ENCODE peak calls at places on chromosomes 4 and X, in ten cellular contexts. P is upper lobe of left lung, G is neural progenitor cell, D is HCT116, H is MM.1S, W is IMR-90, B is astrocyte, S is thoracic aorta, Q is pancreas, F is A673. M is an unnamed sample. For H3K36me3, the result is how much of the 10 kb centered on the place peaks cover.

GRCh38 chr4:85409251-85409650 is 65.7 kb upstream of the ARHGAP24 start:
- DNase-seq in P (no peak), G (no peak), D (no peak), H (no peak), W (no peak), B (peak), S (no peak), Q (no peak), F (no peak), M (no peak)

GRCh38 chr4:2793920-2794706 is 1.2 kb downstream of the SH3BP2 start:
- DNase-seq in P (peak), G (peak), D (no peak), H (no peak), W (no peak), B (no peak), S (no peak), Q (peak), F (no peak), M (peak)

GRCh38 chr4:71241467-71242401 is 97.1 kb upstream of the SLC4A4 start:
- DNase-seq in P (peak), G (no peak), D (no peak), H (no peak), W (peak), B (no peak), S (no peak), Q (no peak), F (no peak), M (no peak)

GRCh38 chr4:123107444-123108252 is 185.3 kb upstream of the NUDT6 start:
- DNase-seq in P (no peak), G (no peak), D (no peak), H (no peak), W (no peak), B (no peak), S (no peak), Q (no peak), F (no peak), M (no peak)

GRCh38 chr4:8229341-8229975 is 30.4 kb downstream of the SH3TC1 start:
- DNase-seq in P (no peak), G (no peak), D (no peak), H (no peak), W (no peak), B (no peak), S (no peak), Q (peak), F (no peak), M (no peak)

GRCh38 chr4:137968956-137969709 is 273.0 kb downstream of the SLC7A11 start:
- DNase-seq in P (no peak), G (no peak), D (no peak), H (no peak), W (peak), B (peak), S (no peak), Q (no peak), F (no peak), M (no peak)

GRCh38 chr4:118396881-118397666 is 44.3 kb upstream of the PRSS12 start:
- DNase-seq in P (no peak), G (no peak), D (no peak), H (no peak), W (peak), B (no peak), S (no peak), Q (no peak), F (no peak), M (no peak)

GRCh38 chr4:110055014-110055768 is 142.5 kb downstream of the EGF start:
- DNase-seq in P (no peak), G (peak), D (no peak), H (peak), W (peak), B (no peak), S (no peak), Q (no peak), F (peak), M (peak)

GRCh38 chr4:101355767-101356702 is 8.7 kb upstream of the PPP3CA start:
- DNase-seq in P (no peak), G (no peak), D (peak), H (no peak), W (peak), B (peak), S (no peak), Q (no peak), F (no peak), M (no peak)

GRCh38 chr4:47531241-47531953 is 46.3 kb downstream of the ATP10D start:
- DNase-seq in P (peak), G (peak), D (no peak), H (peak), W (peak), B (peak), S (no peak), Q (no peak), F (no peak), M (peak)

GRCh38 chr4:74733760-74734159 is 60.6 kb downstream of the BTC start:
- DNase-seq in P (no peak), G (no peak), D (no peak), H (no peak), W (no peak), B (no peak), S (no peak), Q (no peak), F (no peak), M (no peak)

GRCh38 chr4:83074086-83074704 is 39.2 kb downstream of the COPS4 start:
- DNase-seq in P (no peak), G (peak), D (peak), H (peak), W (peak), B (peak), S (no peak), Q (no peak), F (peak), M (peak)

GRCh38 chr4:124696182-124696581 is 16.4 kb downstream of the ANKRD50 start:
- DNase-seq in P (no peak), G (no peak), D (no peak), H (no peak), W (no peak), B (no peak), S (no peak), Q (no peak), F (no peak), M (no peak)

GRCh38 chr4:6257243-6258025 is 12.2 kb upstream of the WFS1 start:
- DNase-seq in P (no peak), G (peak), D (no peak), H (no peak), W (no peak), B (peak), S (no peak), Q (no peak), F (no peak), M (no peak)

GRCh38 chrX:107601759-107602158 is 26.6 kb upstream of the PRPS1 start:
- DNase-seq in P (no peak), G (no peak), D (no peak), H (no peak), W (no peak), B (no peak), S (no peak), Q (no peak), F (no peak), M (no peak)

GRCh38 chr4:100836929-100837328 is 319.1 kb upstream of the EMCN start:
- DNase-seq in P (no peak), G (no peak), D (no peak), H (no peak), W (no peak), B (no peak), S (no peak), Q (no peak), F (no peak), M (no peak)

GRCh38 chr4:75735525-75735924 is 11.1 kb downstream of the USO1 start:
- DNase-seq in P (no peak), G (no peak), D (no peak), H (no peak), W (no peak), B (no peak), S (no peak), Q (no peak), F (no peak), M (no peak)

GRCh38 chr4:126614456-126614855 is 1018.3 kb upstream of the INTU start:
- DNase-seq in P (no peak), G (no peak), D (no peak), H (no peak), W (no peak), B (no peak), S (no peak), Q (no peak), F (peak), M (no peak)

GRCh38 chr4:168585168-168586091 is 88.6 kb downstream of the PALLD start:
- DNase-seq in P (peak), G (peak), D (peak), H (no peak), W (peak), B (peak), S (peak), Q (peak), F (peak), M (no peak)

GRCh38 chr4:7365472-7366179 is 69.1 kb downstream of the PSAPL1 start:
- DNase-seq in P (no peak), G (no peak), D (no peak), H (no peak), W (no peak), B (no peak), S (no peak), Q (no peak), F (no peak), M (no peak)

GRCh38 chrX:43357741-43358140 is 298.4 kb upstream of the MAOA start:
- DNase-seq in P (no peak), G (no peak), D (no peak), H (no peak), W (no peak), B (no peak), S (no peak), Q (no peak), F (no peak), M (no peak)

GRCh38 chrX:45749375-45749774 is 548.7 kb upstream of the DIPK2B start:
- DNase-seq in P (no peak), G (no peak), D (no peak), H (no peak), W (no peak), B (no peak), S (no peak), Q (no peak), F (peak), M (no peak)

GRCh38 chr4:91147067-91147466 is 1019.9 kb downstream of the CCSER1 start:
- DNase-seq in P (no peak), G (no peak), D (no peak), H (no peak), W (no peak), B (no peak), S (no peak), Q (no peak), F (no peak), M (no peak)

GRCh38 chrX:48702032-48702431 is 5.5 kb downstream of the SUV39H1 start:
- DNase-seq in P (no peak), G (no peak), D (no peak), H (no peak), W (no peak), B (no peak), S (no peak), Q (no peak), F (no peak), M (no peak)

GRCh38 chrX:48700246-48700645 is 3.7 kb downstream of the SUV39H1 start:
- DNase-seq in P (no peak), G (no peak), D (no peak), H (no peak), W (no peak), B (no peak), S (no peak), Q (no peak), F (no peak), M (no peak)

GRCh38 chrX:48703228-48703627 is 6.7 kb downstream of the SUV39H1 start:
- DNase-seq in P (no peak), G (no peak), D (no peak), H (no peak), W (no peak), B (no peak), S (no peak), Q (no peak), F (no peak), M (no peak)

GRCh38 chrX:48702716-48703115 is 6.2 kb downstream of the SUV39H1 start:
- DNase-seq in P (no peak), G (no peak), D (no peak), H (no peak), W (no peak), B (no peak), S (no peak), Q (no peak), F (no peak), M (no peak)

GRCh38 chrX:48700951-48701653 is 4.6 kb downstream of the SUV39H1 start:
- DNase-seq in P (no peak), G (no peak), D (no peak), H (no peak), W (peak), B (peak), S (no peak), Q (no peak), F (no peak), M (no peak)
- H3K36me3 ChIP-seq in P (under half), G (under half), D (under half), H (under half), W (under half), B (under half), S (under half), Q (under half), F (under half), M (under half)

GRCh38 chr4:184803884-184804283 is 21.9 kb downstream of the ACSL1 start:
- DNase-seq in P (peak), G (no peak), D (no peak), H (no peak), W (no peak), B (no peak), S (no peak), Q (no peak), F (no peak), M (no peak)

GRCh38 chr4:184803133-184803532 is 22.6 kb downstream of the ACSL1 start:
- DNase-seq in P (peak), G (no peak), D (no peak), H (no peak), W (no peak), B (no peak), S (no peak), Q (no peak), F (no peak), M (no peak)

GRCh38 chr4:184805462-184806245 is 20.1 kb downstream of the ACSL1 start:
- DNase-seq in P (peak), G (no peak), D (no peak), H (no peak), W (no peak), B (no peak), S (no peak), Q (peak), F (no peak), M (peak)

GRCh38 chr4:184806246-184806550 is 19.6 kb downstream of the ACSL1 start:
- DNase-seq in P (peak), G (no peak), D (no peak), H (no peak), W (no peak), B (no peak), S (no peak), Q (no peak), F (no peak), M (no peak)

GRCh38 chr4:184804621-184805020 is 21.1 kb downstream of the ACSL1 start:
- DNase-seq in P (no peak), G (no peak), D (no peak), H (no peak), W (no peak), B (no peak), S (no peak), Q (no peak), F (no peak), M (no peak)
- H3K4me3 ChIP-seq in P (peak), G (no peak), D (no peak), H (no peak), W (no peak), B (no peak), S (no peak), Q (no peak), F (no peak), M (no peak)

GRCh38 chr4:185592845-185593488 is 57.7 kb upstream of the PDLIM3 start:
- DNase-seq in P (no peak), G (no peak), D (no peak), H (peak), W (no peak), B (no peak), S (no peak), Q (no peak), F (no peak), M (peak)
- TF ChIP-seq CTCF in P (no peak), G (no peak), D (no peak), H (peak), W (peak), B (no peak), S (no peak), Q (no peak), F (no peak), M (no peak)

GRCh38 chr4:763922-764321 is 58.3 kb downstream of the PCGF3 start:
- DNase-seq in P (no peak), G (no peak), D (no peak), H (no peak), W (no peak), B (no peak), S (no peak), Q (peak), F (no peak), M (no peak)

GRCh38 chr4:766152-766515 is 59.8 kb downstream of the CPLX1 start:
- DNase-seq in P (no peak), G (no peak), D (no peak), H (no peak), W (peak), B (peak), S (no peak), Q (peak), F (peak), M (no peak)

GRCh38 chr4:762211-763190 is 56.9 kb downstream of the PCGF3 start:
- DNase-seq in P (no peak), G (no peak), D (no peak), H (no peak), W (no peak), B (peak), S (no peak), Q (peak), F (peak), M (no peak)

GRCh38 chr4:763191-763810 is 57.7 kb downstream of the PCGF3 start:
- DNase-seq in P (no peak), G (no peak), D (no peak), H (no peak), W (no peak), B (no peak), S (no peak), Q (peak), F (no peak), M (no peak)

DNA sequence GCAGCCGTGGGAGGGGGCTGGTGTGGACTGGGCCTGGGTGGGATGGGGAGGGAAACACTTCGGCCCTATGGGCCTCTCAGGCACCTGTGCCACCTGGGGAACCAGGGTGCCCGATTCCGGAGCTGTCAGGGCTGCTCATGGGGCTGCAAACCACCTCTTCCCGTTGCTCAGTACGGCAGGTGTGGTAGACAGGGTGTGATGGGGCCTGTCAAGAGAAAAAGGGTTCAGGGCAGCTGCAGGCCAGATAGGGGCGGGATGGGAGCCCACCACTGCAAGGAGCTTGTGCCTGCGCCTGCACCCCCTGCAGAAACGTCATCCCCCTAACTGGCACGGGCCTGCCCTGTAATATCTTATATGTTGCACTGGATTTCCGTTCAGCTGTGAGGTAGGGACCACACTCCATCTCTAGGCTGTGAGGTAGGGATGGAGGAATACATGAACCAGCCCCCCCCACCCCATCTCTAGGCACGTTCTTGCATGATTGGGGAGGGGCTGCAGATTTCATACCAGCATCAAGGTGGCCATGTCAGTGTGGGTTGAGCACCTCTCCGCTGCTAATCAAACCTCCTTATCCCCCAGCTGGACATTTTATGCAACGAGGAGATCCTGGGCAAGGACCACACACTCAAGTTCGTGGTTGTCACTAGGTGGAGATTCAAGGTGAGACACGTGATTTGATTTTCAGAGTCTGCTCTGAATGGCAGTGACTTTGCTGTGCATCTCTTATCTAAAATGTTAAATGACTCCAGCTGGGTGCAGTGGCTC is 59.0 kb downstream of the PCGF3 start:
- DNase-seq in P (no peak), G (no peak), D (no peak), H (no peak), W (no peak), B (no peak), S (no peak), Q (peak), F (no peak), M (no peak)
- H3K36me3 ChIP-seq in P (half or more), G (under half), D (under half), H (under half), W (half or more), B (under half), S (half or more), Q (under half), F (half or more), M (under half)

DNA sequence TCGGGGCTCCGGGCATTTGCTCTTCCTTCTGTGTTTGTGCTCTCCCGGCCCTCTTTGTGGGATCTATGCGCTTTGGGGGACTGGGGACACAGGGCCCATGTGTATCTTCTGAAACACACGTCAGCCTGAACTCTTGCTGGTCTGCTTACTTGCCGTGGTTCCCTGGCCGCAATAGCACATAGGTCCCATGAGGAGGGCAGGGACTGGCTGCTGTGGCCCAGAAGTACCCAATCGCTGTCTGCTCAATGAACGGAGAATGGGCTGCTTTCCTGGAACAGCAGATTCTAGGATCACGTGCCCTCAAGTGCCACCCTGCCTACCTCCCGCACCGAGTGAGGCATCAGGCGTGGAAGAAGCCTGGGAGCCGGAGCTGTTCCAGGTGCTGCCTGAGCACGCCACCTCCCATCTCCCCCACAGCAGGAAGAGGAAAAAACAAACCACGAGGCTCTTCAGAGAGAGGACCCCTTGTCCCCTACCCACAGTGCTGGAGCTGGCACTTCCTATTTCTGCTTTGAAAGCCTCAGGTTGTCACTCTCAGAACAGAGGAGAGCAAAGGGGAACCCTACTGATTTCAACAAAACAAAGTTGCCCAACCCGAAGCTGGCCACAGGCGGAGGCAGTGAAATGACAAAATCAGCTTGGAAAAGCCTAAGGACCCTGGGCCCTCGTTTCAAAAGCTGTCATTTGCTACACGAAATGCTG is 3.8 kb downstream of the G6PD start:
- DNase-seq in P (peak), G (no peak), D (no peak), H (no peak), W (no peak), B (no peak), S (no peak), Q (no peak), F (no peak), M (no peak)
- H3K4me3 ChIP-seq in P (peak), G (no peak), D (no peak), H (no peak), W (no peak), B (no peak), S (peak), Q (no peak), F (no peak), M (no peak)

DNA sequence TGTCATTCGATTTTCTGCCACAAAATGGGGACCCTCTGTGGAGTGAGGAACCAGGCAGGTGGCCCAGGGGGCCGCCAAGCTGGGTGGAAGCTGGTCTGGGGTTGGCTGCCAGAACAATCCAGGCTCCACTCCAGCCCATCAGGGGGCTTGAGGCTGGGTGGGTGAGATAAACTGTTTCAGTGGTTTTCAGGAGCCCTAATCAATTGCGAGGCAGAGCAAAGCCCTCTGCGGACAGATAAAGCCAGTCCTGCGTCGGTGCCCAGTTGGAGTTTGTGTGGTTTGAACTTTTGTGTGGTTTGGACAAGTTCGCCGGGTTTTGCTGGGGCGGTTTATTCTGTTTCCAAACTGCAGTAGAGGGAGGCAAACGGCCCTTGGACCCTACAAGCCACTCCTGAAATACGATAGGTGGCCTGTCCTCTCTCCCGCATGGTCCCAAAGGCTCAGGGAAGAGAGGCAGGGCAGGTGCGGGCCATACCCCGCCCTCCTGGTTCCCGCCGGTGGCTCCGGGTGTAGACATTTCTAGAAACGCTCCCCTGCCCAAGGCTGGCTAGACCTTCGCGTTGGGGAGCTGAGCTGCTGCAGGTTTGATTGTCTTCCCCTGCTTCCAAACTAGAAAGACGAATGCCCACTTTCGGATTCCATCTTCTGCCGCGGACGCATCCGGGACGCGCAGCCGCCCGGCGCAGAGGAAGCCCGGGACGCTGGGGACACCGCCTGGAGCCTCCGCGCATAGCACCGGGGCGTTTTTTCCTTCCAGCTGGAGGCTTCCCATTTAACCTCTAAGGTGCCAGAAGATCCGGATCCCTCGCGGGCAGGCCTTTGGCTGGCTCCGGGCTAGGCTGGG is 169.0 kb upstream of the BCOR start:
- DNase-seq in P (peak), G (peak), D (peak), H (peak), W (peak), B (peak), S (no peak), Q (peak), F (peak), M (peak)
- TF ChIP-seq CTCF in P (peak), G (peak), D (no peak), H (peak), W (peak), B (peak), S (peak), Q (peak), F (peak), M (peak)

M was measured in GM06990.